ENCODE peak calls at places on chromosome 19, in six cellular contexts. K is AML-193, F is choroid plexus epithelial cell, W is T-helper 1 cell, C is upper lobe of right lung, S is mesothelial cell of epicardium. A is an unnamed sample.

GRCh38 chr19:42132851-42133528 is 744 bp upstream of the POU2F2 start:
- DNase-seq in K (peak; percentile 39), C (peak; percentile 84), S (peak; percentile 43), F (peak; percentile 39), W (peak; percentile 82), A (peak; percentile 92)

GRCh38 chr19:33376931-33377557 is 3.5 kb downstream of the CEBPG start:
- DNase-seq in W (no peak), F (no peak), K (no peak), S (no peak), C (no peak), A (no peak)

GRCh38 chr19:45790942-45791341 is 1.7 kb downstream of the DMWD start:
- DNase-seq in C (no peak), W (no peak), S (no peak), F (no peak), K (peak; percentile 92), A (no peak)

GRCh38 chr19:19752760-19753403 is 20.0 kb upstream of the ZNF14 start:
- DNase-seq in K (no peak), C (no peak), S (no peak), W (no peak), F (no peak), A (peak; percentile 29)

GRCh38 chr19:33724021-33724722 is 72.5 kb upstream of the KCTD15 start:
- DNase-seq in C (peak; percentile 55), W (no peak), F (no peak), K (no peak), S (no peak), A (no peak)

GRCh38 chr19:19403373-19403901 is 2.0 kb upstream of the GATAD2A start:
- DNase-seq in F (peak; percentile 27), C (no peak), S (no peak), W (no peak), K (no peak), A (no peak)

GRCh38 chr19:46919324-46919723 is 58.5 kb downstream of the ARHGAP35 start:
- DNase-seq in C (no peak), S (no peak), K (no peak), W (no peak), F (peak; percentile 39), A (no peak)

GRCh38 chr19:38409631-38410133 is 6.8 kb downstream of the FAM98C start:
- DNase-seq in C (no peak), S (no peak), F (peak; percentile 64), K (no peak), W (no peak), A (no peak)

GRCh38 chr19:49689133-49690072 is at the start of gene ADM5:
- DNase-seq in C (peak; percentile 80), W (no peak), K (no peak), F (no peak), S (no peak), A (peak; percentile 73)

GRCh38 chr19:6616011-6616410 is 25.1 kb upstream of the CD70 start:
- DNase-seq in W (no peak), S (no peak), K (no peak), C (no peak), F (no peak), A (peak; percentile 40)

GRCh38 chr19:35055715-35056179 is 14.2 kb downstream of the HPN start:
- DNase-seq in K (no peak), C (no peak), S (no peak), F (no peak), W (no peak), A (peak; percentile 41)

GRCh38 chr19:34299576-34299975 is 45.2 kb downstream of the GARRE1 start:
- DNase-seq in C (no peak), F (no peak), S (no peak), W (no peak), K (no peak), A (no peak)

GRCh38 chr19:49073514-49074378 is 1.2 kb upstream of the KCNA7 start:
- DNase-seq in S (no peak), F (no peak), W (no peak), C (no peak), K (no peak), A (no peak)

GRCh38 chr19:53538378-53539109 is 599 bp downstream of the ZNF331 start:
- DNase-seq in K (no peak), C (no peak), F (no peak), W (no peak), S (no peak), A (no peak)

GRCh38 chr19:6580313-6580712 is 10.6 kb downstream of the CD70 start:
- DNase-seq in F (no peak), W (no peak), K (no peak), C (no peak), S (no peak), A (no peak)

GRCh38 chr19:29285878-29286277 is 72.9 kb upstream of the UQCRFS1 start:
- DNase-seq in K (peak; percentile 36), F (no peak), C (peak; percentile 33), W (no peak), S (no peak), A (no peak)

GRCh38 chr19:7326105-7326877 is 22.4 kb upstream of the ARHGEF18 start:
- DNase-seq in F (peak; percentile 51), S (no peak), K (peak; percentile 22), W (no peak), C (peak; percentile 19), A (peak; percentile 42)

GRCh38 chr19:16032509-16033135 is 43.7 kb upstream of the TPM4 start:
- DNase-seq in F (no peak), S (no peak), W (no peak), K (no peak), C (peak; percentile 33), A (peak; percentile 20)

GRCh38 chr19:54256250-54257115 is 590 bp downstream of the LILRB5 start:
- DNase-seq in F (no peak), W (no peak), C (no peak), K (no peak), S (no peak), A (no peak)

GRCh38 chr19:9793051-9793591 is 24.6 kb upstream of the ZNF846 start:
- DNase-seq in S (no peak), F (peak; percentile 65), W (peak; percentile 59), C (peak; percentile 86), K (peak; percentile 38), A (no peak)

GRCh38 chr19:7063764-7064418 is 5.4 kb upstream of the MBD3L3 start:
- DNase-seq in C (no peak), W (no peak), S (no peak), F (no peak), K (no peak), A (no peak)

GRCh38 chr19:21022996-21023395 is 2.5 kb downstream of the ZNF430 start:
- DNase-seq in K (no peak), F (peak; percentile 67), S (no peak), C (no peak), W (no peak), A (peak; percentile 37)

GRCh38 chr19:6611441-6611852 is 20.5 kb upstream of the CD70 start:
- DNase-seq in S (no peak), F (no peak), C (no peak), W (no peak), K (no peak), A (no peak)

GRCh38 chr19:52896431-52897148 is 845 bp downstream of the ZNF320 start:
- DNase-seq in F (peak; percentile 29), W (no peak), K (no peak), C (peak; percentile 66), S (no peak), A (peak; percentile 43)

GRCh38 chr19:16078759-16079707 is 2.7 kb downstream of the TPM4 start:
- DNase-seq in K (peak; percentile 95), S (no peak), C (peak; percentile 60), F (peak; percentile 97), W (peak; percentile 64), A (peak; percentile 76)

GRCh38 chr19:53554804-53555203 is 16.9 kb downstream of the ZNF331 start:
- DNase-seq in S (no peak), W (no peak), F (no peak), K (no peak), C (no peak), A (no peak)

GRCh38 chr19:57314146-57314545 is 6.1 kb upstream of the ZNF543 start:
- DNase-seq in W (no peak), F (no peak), C (no peak), K (no peak), S (no peak), A (no peak)

GRCh38 chr19:2494447-2495129 is 18.7 kb downstream of the GADD45B start:
- DNase-seq in C (peak; percentile 89), W (peak; percentile 71), F (peak; percentile 85), S (peak; percentile 53), K (peak; percentile 5), A (peak; percentile 88)

GRCh38 chr19:53785196-53785889 is 38.8 kb downstream of the NLRP12 start:
- DNase-seq in K (no peak), C (no peak), S (no peak), F (no peak), W (no peak), A (no peak)

GRCh38 chr19:17479325-17479791 is 9.0 kb downstream of the SLC27A1 start:
- DNase-seq in F (peak; percentile 85), W (no peak), K (no peak), C (no peak), S (no peak), A (no peak)

GRCh38 chr19:19482785-19483625 is 32.3 kb downstream of the TSSK6 start:
- DNase-seq in K (no peak), C (no peak), F (peak; percentile 57), S (no peak), W (no peak), A (no peak)

GRCh38 chr19:54188224-54188871 is 1.0 kb downstream of the MBOAT7 start:
- DNase-seq in C (peak; percentile 60), S (no peak), W (peak; percentile 46), F (peak; percentile 55), K (peak; percentile 33), A (no peak)

GRCh38 chr19:1822210-1822609 is 10.1 kb upstream of the ATP8B3 start:
- DNase-seq in C (no peak), S (no peak), W (no peak), F (no peak), K (no peak), A (no peak)

GRCh38 chr19:41734585-41734984 is 20.7 kb upstream of the CEACAM6 start:
- DNase-seq in S (no peak), K (no peak), C (no peak), F (no peak), W (no peak), A (no peak)

GRCh38 chr19:18865973-18866799 is 29.8 kb downstream of the CERS1 start:
- DNase-seq in C (peak; percentile 83), F (peak; percentile 55), W (peak; percentile 60), K (peak; percentile 9), S (peak; percentile 65), A (peak; percentile 95)

GRCh38 chr19:15149704-15150103 is 42.5 kb downstream of the SYDE1 start:
- DNase-seq in W (no peak), K (peak; percentile 72), F (no peak), C (no peak), S (no peak), A (no peak)

GRCh38 chr19:50658438-50659317 is 9.4 kb downstream of the C19orf81 start:
- DNase-seq in S (peak; percentile 75), W (no peak), F (peak; percentile 24), K (peak; percentile 67), C (peak; percentile 93), A (peak; percentile 74)

GRCh38 chr19:40510526-40511115 is 43.8 kb downstream of the SPTBN4 start:
- DNase-seq in F (no peak), S (no peak), W (no peak), C (no peak), K (no peak), A (no peak)